ENCODE peak calls at places on chromosomes 6 and 20, in six cellular contexts. X is testis, Y is PC-9, R is MM.1S, Q is thoracic aorta, S is adrenal gland. P is an unnamed sample.
A peak's percentile ranks its signal among the peaks of the same experiment; 100 is the strongest.

GRCh38 chr6:144304223-144304848 is 19.2 kb downstream of the UTRN start:
- DNase-seq in X (no peak), Y (no peak), R (no peak), Q (no peak), S (no peak), P (no peak)

GRCh38 chr20:47857142-47857993 is 72.1 kb upstream of the SULF2 start:
- DNase-seq in X (no peak), Y (peak; percentile 90), R (peak; percentile 78), Q (peak; percentile 18), S (no peak), P (no peak)

GRCh38 chr6:141482773-141483172 is 650.0 kb upstream of the GJE1 start:
- DNase-seq in X (no peak), Y (no peak), R (no peak), Q (no peak), S (no peak), P (no peak)

GRCh38 chr6:117668736-117669135 is 6.5 kb upstream of the NUS1 start:
- DNase-seq in X (no peak), Y (no peak), R (no peak), Q (no peak), S (no peak), P (no peak)

GRCh38 chr6:15473741-15474161 is 189.1 kb downstream of the DTNBP1 start:
- DNase-seq in X (peak; percentile 31), Y (peak; percentile 14), R (no peak), Q (no peak), S (no peak), P (peak; percentile 46)

GRCh38 chr6:17219098-17219497 is 62.1 kb upstream of the RBM24 start:
- DNase-seq in X (no peak), Y (no peak), R (no peak), Q (no peak), S (no peak), P (no peak)

GRCh38 chr20:22430154-22430745 is 154.1 kb downstream of the FOXA2 start:
- DNase-seq in X (no peak), Y (peak; percentile 24), R (no peak), Q (no peak), S (no peak), P (no peak)

GRCh38 chr6:45741437-45742166 is 274.1 kb downstream of the CLIC5 start:
- DNase-seq in X (no peak), Y (no peak), R (peak; percentile 33), Q (no peak), S (no peak), P (peak; percentile 25)

GRCh38 chr20:32285082-32285620 is 7.7 kb downstream of the KIF3B start:
- DNase-seq in X (no peak), Y (no peak), R (no peak), Q (no peak), S (no peak), P (no peak)

GRCh38 chr6:3748208-3748701 is 3.3 kb downstream of the PXDC1 start:
- DNase-seq in X (peak; percentile 73), Y (peak; percentile 44), R (peak; percentile 49), Q (peak; percentile 69), S (peak; percentile 86), P (no peak)

GRCh38 chr6:7152467-7152866 is 44.7 kb downstream of the RREB1 start:
- DNase-seq in X (no peak), Y (no peak), R (no peak), Q (no peak), S (no peak), P (no peak)

GRCh38 chr6:80607814-80608391 is 501.4 kb downstream of the BCKDHB start:
- DNase-seq in X (no peak), Y (no peak), R (no peak), Q (no peak), S (no peak), P (no peak)

GRCh38 chr6:79042088-79042798 is 35.8 kb downstream of the PHIP start:
- DNase-seq in X (no peak), Y (no peak), R (peak; percentile 73), Q (no peak), S (no peak), P (no peak)

GRCh38 chr20:48722002-48722731 is 105.6 kb downstream of the PREX1 start:
- DNase-seq in X (no peak), Y (no peak), R (no peak), Q (peak; percentile 68), S (peak; percentile 48), P (no peak)

GRCh38 chr20:63101781-63102719 is 95.3 kb upstream of the BHLHE23 start:
- DNase-seq in X (peak; percentile 33), Y (no peak), R (peak; percentile 21), Q (no peak), S (peak; percentile 13), P (no peak)

GRCh38 chr6:108896111-108896661 is 48.0 kb downstream of the ARMC2 start:
- DNase-seq in X (no peak), Y (no peak), R (peak; percentile 92), Q (no peak), S (no peak), P (no peak)

GRCh38 chr6:29617782-29618557 is 15.0 kb downstream of the GABBR1 start:
- DNase-seq in X (no peak), Y (no peak), R (no peak), Q (no peak), S (no peak), P (no peak)

GRCh38 chr20:44532981-44533331 is 11.1 kb upstream of the SERINC3 start:
- DNase-seq in X (no peak), Y (no peak), R (no peak), Q (no peak), S (no peak), P (no peak)

GRCh38 chr6:141830530-141830929 is 302.2 kb upstream of the GJE1 start:
- DNase-seq in X (no peak), Y (no peak), R (no peak), Q (no peak), S (no peak), P (no peak)

GRCh38 chr6:74598473-74599393 is 607.1 kb downstream of the COL12A1 start:
- DNase-seq in X (no peak), Y (no peak), R (peak; percentile 32), Q (no peak), S (no peak), P (no peak)

GRCh38 chr6:154579046-154579823 is 68.8 kb upstream of the CNKSR3 start:
- DNase-seq in X (no peak), Y (no peak), R (no peak), Q (no peak), S (no peak), P (peak; percentile 19)

GRCh38 chr6:148578837-148579236 is 168.0 kb upstream of the UST start:
- DNase-seq in X (no peak), Y (no peak), R (no peak), Q (no peak), S (no peak), P (no peak)

GRCh38 chr6:138105880-138106664 is 1.1 kb downstream of the PERP start:
- DNase-seq in X (no peak), Y (no peak), R (peak; percentile 33), Q (no peak), S (no peak), P (no peak)

GRCh38 chr6:122651031-122651430 is 40.8 kb downstream of the PKIB start:
- DNase-seq in X (no peak), Y (no peak), R (no peak), Q (no peak), S (no peak), P (no peak)

GRCh38 chr6:122654016-122654415 is 43.8 kb downstream of the PKIB start:
- DNase-seq in X (no peak), Y (no peak), R (no peak), Q (no peak), S (no peak), P (no peak)

GRCh38 chr6:122652431-122652830 is 42.2 kb downstream of the PKIB start:
- DNase-seq in X (no peak), Y (no peak), R (no peak), Q (no peak), S (no peak), P (no peak)

GRCh38 chr6:122651604-122652003 is 41.4 kb downstream of the PKIB start:
- DNase-seq in X (no peak), Y (no peak), R (no peak), Q (no peak), S (no peak), P (no peak)

DNA sequence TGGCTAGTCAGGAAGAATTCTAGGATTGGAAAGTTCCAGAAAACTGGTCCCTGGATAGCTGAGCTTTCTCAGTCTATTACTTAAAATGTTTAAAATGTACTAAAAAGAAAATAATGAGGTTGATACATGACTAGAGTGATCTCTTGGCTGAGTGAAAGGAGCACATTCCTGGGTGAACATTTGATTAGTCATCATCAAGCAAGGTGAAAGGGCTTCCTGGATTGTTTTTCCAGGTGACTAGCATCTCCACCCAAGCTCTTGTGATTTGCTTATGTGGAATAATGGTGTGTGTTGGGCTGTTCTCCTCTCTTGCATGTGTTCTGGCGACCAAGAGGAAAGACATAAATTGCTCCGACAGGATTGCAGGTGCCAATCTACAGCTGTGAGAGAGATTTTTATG is 42.9 kb downstream of the PKIB start:
- DNase-seq in X (no peak), Y (peak; percentile 15), R (no peak), Q (no peak), S (no peak), P (no peak)
- H3K27ac ChIP-seq in X (no peak overlapping the region), Y (peak overlapping the region; percentile 94), R (no peak overlapping the region), Q (no peak overlapping the region), S (no peak overlapping the region), P (no peak overlapping the region)

GRCh38 chr6:147005499-147005898 is 198.7 kb upstream of the STXBP5 start:
- DNase-seq in X (no peak), Y (no peak), R (no peak), Q (no peak), S (no peak), P (no peak)
- TF ChIP-seq CTCF in X (no peak), Y (no peak), R (no peak), Q (no peak), S (no peak), P (no peak)

GRCh38 chr20:59624401-59624800 is 20.1 kb downstream of the PHACTR3 start:
- DNase-seq in X (no peak), Y (no peak), R (no peak), Q (no peak), S (no peak), P (no peak)
- H3K9me3 ChIP-seq in X (no peaks in the 10 kb centered on the region), Y (no peaks in the 10 kb centered on the region), R (no peaks in the 10 kb centered on the region), Q (no peaks in the 10 kb centered on the region), S (no peaks in the 10 kb centered on the region), P (peaks cover 5% of the 10 kb centered on the region)

GRCh38 chr6:48833916-48834315 is 629.1 kb downstream of the MMUT start:
- DNase-seq in X (no peak), Y (no peak), R (no peak), Q (no peak), S (no peak), P (no peak)

GRCh38 chr6:48837744-48838143 is 625.3 kb downstream of the MMUT start:
- DNase-seq in X (no peak), Y (no peak), R (no peak), Q (no peak), S (no peak), P (no peak)

GRCh38 chr6:48835421-48835958 is 627.6 kb downstream of the MMUT start:
- DNase-seq in X (no peak), Y (peak; percentile 13), R (no peak), Q (no peak), S (no peak), P (no peak)

DNA sequence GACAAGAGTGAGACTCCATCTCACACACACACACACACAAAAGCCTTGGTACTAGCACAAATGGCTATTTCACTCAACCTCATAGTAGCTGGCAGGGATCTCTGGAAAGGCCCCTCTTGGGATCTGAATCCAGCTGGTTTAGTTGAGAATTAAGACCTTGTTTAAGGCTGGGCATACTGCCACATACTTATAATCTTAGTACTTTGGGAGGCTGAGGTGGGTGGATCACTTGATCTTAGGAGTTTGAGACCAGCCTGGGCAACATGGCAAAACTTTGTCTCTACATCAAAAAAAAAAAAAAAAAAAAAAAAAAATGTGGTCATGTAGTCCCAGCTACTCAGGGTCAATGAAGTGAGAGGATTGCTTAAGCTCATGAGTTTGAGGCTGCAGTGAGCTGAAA is 628.3 kb downstream of the MMUT start:
- DNase-seq in X (no peak), Y (no peak), R (no peak), Q (no peak), S (no peak), P (no peak)
- H3K27ac ChIP-seq in X (no peak overlapping the region), Y (no peak overlapping the region), R (no peak overlapping the region), Q (no peak overlapping the region), S (no peak overlapping the region), P (no peak overlapping the region)